ENCODE peak calls at places on chromosomes 16 and 17, in ten cellular contexts. R, H, X, Z, K, D, U, P, C and B are unnamed samples.

GRCh38 chr17:68910256-68910705 is 44.9 kb downstream of the ABCA8 start:
- DNase-seq in H (no peak), U (peak), X (no peak), Z (no peak), C (no peak), R (no peak), P (peak), K (no peak), D (no peak), B (no peak)

GRCh38 chr16:17942067-17942466 is 394.5 kb downstream of the NPIPA8 start:
- DNase-seq in K (no peak), H (no peak), C (no peak), Z (no peak), U (no peak), D (no peak), X (no peak), R (no peak), P (no peak), B (no peak)

GRCh38 chr17:20066253-20066652 is 57.1 kb downstream of the SPECC1 start:
- DNase-seq in C (no peak), X (peak), K (peak), H (no peak), R (no peak), U (no peak), D (no peak), P (no peak), Z (no peak), B (peak)

GRCh38 chr17:68707032-68707431 is 105.9 kb upstream of the FAM20A start:
- DNase-seq in Z (no peak), X (peak), H (no peak), R (no peak), K (peak), P (no peak), U (no peak), C (no peak), D (no peak), B (no peak)

GRCh38 chr17:17019891-17020456 is 22.3 kb upstream of the MPRIP start:
- DNase-seq in K (no peak), U (no peak), Z (no peak), P (no peak), D (no peak), C (no peak), R (no peak), H (no peak), X (no peak), B (no peak)

GRCh38 chr17:57338257-57338919 is 82.1 kb downstream of the MSI2 start:
- DNase-seq in X (no peak), H (no peak), C (peak), D (no peak), K (no peak), R (peak), Z (no peak), U (no peak), P (no peak), B (no peak)

GRCh38 chr17:3961564-3962047 is 2.6 kb downstream of the ATP2A3 start:
- DNase-seq in C (peak), X (no peak), Z (peak), R (no peak), U (no peak), H (no peak), K (no peak), D (no peak), P (no peak), B (no peak)

GRCh38 chr17:73798111-73798748 is 154.0 kb upstream of the SDK2 start:
- DNase-seq in Z (no peak), U (no peak), D (no peak), R (no peak), H (no peak), K (peak), P (no peak), C (no peak), X (peak), B (peak)

GRCh38 chr17:49703557-49704277 is 4.0 kb downstream of the SLC35B1 start:
- DNase-seq in Z (no peak), H (no peak), X (peak), K (peak), D (no peak), R (peak), U (peak), P (peak), C (peak), B (peak)

GRCh38 chr16:23700509-23700908 is 12.5 kb downstream of the ERN2 start:
- DNase-seq in C (no peak), X (no peak), U (no peak), D (no peak), K (no peak), H (no peak), P (no peak), R (no peak), Z (peak), B (no peak)

GRCh38 chr17:1752425-1752941 is 9.4 kb upstream of the SERPINF1 start:
- DNase-seq in Z (peak), C (no peak), K (peak), X (no peak), U (no peak), D (no peak), P (no peak), H (no peak), R (peak), B (peak)

GRCh38 chr16:29877266-29877961 is 14.4 kb upstream of the CDIPT start:
- DNase-seq in U (no peak), Z (no peak), P (no peak), R (no peak), X (peak), H (peak), C (peak), D (peak), K (peak), B (peak)

GRCh38 chr16:87327798-87328495 is 10.8 kb upstream of the C16orf95 start:
- DNase-seq in U (no peak), Z (no peak), K (no peak), C (no peak), R (no peak), X (no peak), D (no peak), P (no peak), H (no peak), B (no peak)

GRCh38 chr17:58325976-58326468 is 2.6 kb downstream of the TSPOAP1 start:
- DNase-seq in K (no peak), H (no peak), U (no peak), D (no peak), P (no peak), R (no peak), X (no peak), C (no peak), Z (no peak), B (no peak)

GRCh38 chr17:51435171-51435552 is 174.8 kb downstream of the UTP18 start:
- DNase-seq in Z (no peak), R (no peak), P (peak), H (no peak), U (no peak), X (no peak), D (no peak), C (no peak), K (no peak), B (no peak)

GRCh38 chr17:2089021-2089422 is 34.1 kb downstream of the HIC1 start:
- DNase-seq in Z (no peak), D (no peak), R (no peak), H (no peak), C (peak), U (no peak), K (peak), X (peak), P (no peak), B (no peak)

GRCh38 chr17:40312893-40313659 is 4.1 kb downstream of the RARA start:
- DNase-seq in H (no peak), Z (no peak), R (no peak), C (no peak), K (no peak), P (no peak), U (no peak), D (peak), X (no peak), B (no peak)

GRCh38 chr17:74446551-74447500 is 14.9 kb downstream of the GPRC5C start:
- DNase-seq in X (no peak), K (no peak), D (no peak), H (no peak), U (no peak), R (no peak), C (no peak), P (no peak), Z (no peak), B (no peak)

GRCh38 chr17:29292992-29293889 is 707 bp downstream of the NUFIP2 start:
- DNase-seq in K (peak), C (peak), X (peak), P (peak), R (peak), D (peak), U (no peak), H (peak), Z (peak), B (peak)

GRCh38 chr16:77212736-77213541 is 13.7 kb downstream of the SYCE1L start:
- DNase-seq in C (peak), U (no peak), Z (peak), K (no peak), P (no peak), X (peak), D (peak), H (peak), R (peak), B (peak)